ENCODE peak calls at places on chromosomes 16 and 17, in four cellular contexts. A, Q, B and E are unnamed samples.

GRCh38 chr17:29567362-29568330 is 809 bp upstream of the ABHD15 start:
- DNase-seq in A (peak; percentile 25), B (peak; percentile 87), Q (no peak), E (peak; percentile 85)

GRCh38 chr17:10077561-10078299 is 120.7 kb downstream of the GAS7 start:
- DNase-seq in A (no peak), Q (no peak), B (no peak), E (no peak)

GRCh38 chr17:31596382-31597323 is 205.2 kb downstream of the RAB11FIP4 start:
- DNase-seq in Q (peak; percentile 70), B (no peak), A (peak; percentile 98), E (peak; percentile 86)

GRCh38 chr17:78448356-78448993 is 70.0 kb downstream of the PGS1 start:
- DNase-seq in A (no peak), B (no peak), Q (no peak), E (no peak)

GRCh38 chr16:27367463-27368357 is 34.3 kb upstream of the IL21R start:
- DNase-seq in B (peak; percentile 85), A (peak; percentile 63), Q (peak; percentile 87), E (peak; percentile 74)

GRCh38 chr17:38350035-38350434 is 1.6 kb upstream of the SOCS7 start:
- DNase-seq in B (no peak), A (no peak), Q (no peak), E (no peak)

GRCh38 chr16:2205967-2206313 is 686 bp downstream of the MLST8 start:
- DNase-seq in A (no peak), Q (no peak), B (peak; percentile 75), E (no peak)

GRCh38 chr17:72362466-72363335 is 241.9 kb downstream of the SOX9 start:
- DNase-seq in A (peak; percentile 92), Q (no peak), B (no peak), E (peak; percentile 55)

GRCh38 chr16:3022697-3023414 is 886 bp downstream of the HCFC1R1 start:
- DNase-seq in B (no peak), Q (no peak), A (peak; percentile 20), E (no peak)

GRCh38 chr17:49486012-49486641 is 9.0 kb upstream of the NGFR start:
- DNase-seq in B (no peak), A (no peak), Q (no peak), E (no peak)

GRCh38 chr17:44637066-44637465 is 19.2 kb upstream of the MEIOC start:
- DNase-seq in B (no peak), Q (no peak), A (no peak), E (no peak)

GRCh38 chr16:15057755-15058417 is 2.0 kb upstream of the NTAN1 start:
- DNase-seq in B (no peak), Q (no peak), A (no peak), E (no peak)

GRCh38 chr16:5054876-5055865 is 10.6 kb downstream of the C16orf89 start:
- DNase-seq in Q (no peak), A (no peak), B (no peak), E (no peak)

GRCh38 chr17:37240381-37240780 is 135.4 kb upstream of the C17orf78 start:
- DNase-seq in Q (no peak), A (no peak), B (no peak), E (no peak)

GRCh38 chr17:83193336-83194188 is 114.2 kb downstream of the METRNL start:
- DNase-seq in Q (no peak), A (no peak), B (no peak), E (no peak)

GRCh38 chr17:80927791-80928216 is 63.8 kb upstream of the CHMP6 start:
- DNase-seq in A (peak; percentile 11), Q (no peak), B (no peak), E (no peak)

GRCh38 chr16:71439531-71439930 is 2.3 kb downstream of the TLE7 start:
- DNase-seq in A (no peak), Q (no peak), B (no peak), E (no peak)

GRCh38 chr17:81685108-81685507 is 1.3 kb downstream of the HGS start:
- DNase-seq in Q (no peak), A (peak; percentile 87), B (peak; percentile 28), E (no peak)

GRCh38 chr17:55441544-55441943 is 19.9 kb upstream of the MMD start:
- DNase-seq in A (no peak), Q (no peak), B (no peak), E (no peak)

GRCh38 chr16:28546626-28547025 is 7.1 kb upstream of the SGF29 start:
- DNase-seq in A (no peak), Q (no peak), B (no peak), E (no peak)

GRCh38 chr16:28098171-28098958 is 34.9 kb upstream of the GSG1L start:
- DNase-seq in B (no peak), A (no peak), Q (no peak), E (no peak)

GRCh38 chr17:51279183-51279582 is 18.8 kb downstream of the UTP18 start:
- DNase-seq in Q (no peak), A (no peak), B (no peak), E (no peak)

GRCh38 chr17:41121742-41122141 is 2.2 kb downstream of the KRTAP4-12 start:
- DNase-seq in A (no peak), Q (no peak), B (no peak), E (no peak)

GRCh38 chr16:9489823-9490467 is 398.5 kb downstream of the HAPSTR1 start:
- DNase-seq in A (no peak), B (no peak), Q (no peak), E (no peak)

GRCh38 chr17:14198013-14198412 is 38.6 kb downstream of the CDRT15 start:
- DNase-seq in A (no peak), B (peak; percentile 79), Q (no peak), E (no peak)

GRCh38 chr17:38898291-38898679 is 27.1 kb upstream of the LASP1NB start:
- DNase-seq in A (no peak), B (no peak), Q (no peak), E (no peak)

GRCh38 chr17:29292992-29293889 is 707 bp downstream of the NUFIP2 start:
- DNase-seq in A (peak; percentile 34), Q (no peak), B (peak; percentile 67), E (peak; percentile 61)

GRCh38 chr17:37551788-37552187 is 57.4 kb downstream of the SYNRG start:
- DNase-seq in A (peak; percentile 34), B (no peak), Q (no peak), E (no peak)

GRCh38 chr16:64339052-64339770 is 782.7 kb downstream of the CDH11 start:
- DNase-seq in Q (no peak), A (peak; percentile 79), B (no peak), E (no peak)

GRCh38 chr16:49701867-49702494 is 153.9 kb downstream of the ZNF423 start:
- DNase-seq in A (no peak), B (no peak), Q (no peak), E (no peak)

GRCh38 chr16:79380990-79381389 is 219.5 kb downstream of the MAF start:
- DNase-seq in Q (no peak), B (peak; percentile 54), A (no peak), E (no peak)

GRCh38 chr16:50635505-50636392 is 45.4 kb downstream of the SNX20 start:
- DNase-seq in B (peak; percentile 53), A (no peak), Q (no peak), E (peak; percentile 20)

GRCh38 chr16:77557385-77557784 is 122.6 kb upstream of the ADAMTS18 start:
- DNase-seq in A (no peak), B (no peak), Q (no peak), E (no peak)

GRCh38 chr16:13519871-13520270 is 400.1 kb upstream of the ERCC4 start:
- DNase-seq in Q (no peak), B (no peak), A (no peak), E (no peak)

GRCh38 chr16:29816694-29817441 is 916 bp downstream of the PAGR1 start:
- DNase-seq in A (peak; percentile 60), B (peak; percentile 63), Q (no peak), E (peak; percentile 67)

GRCh38 chr16:50238868-50239301 is 27.5 kb upstream of the ADCY7 start:
- DNase-seq in B (no peak), A (no peak), Q (no peak), E (no peak)

GRCh38 chr16:52203096-52203495 is 343.8 kb downstream of the TOX3 start:
- DNase-seq in A (no peak), B (no peak), Q (no peak), E (no peak)

GRCh38 chr16:88705076-88705684 is 1.0 kb downstream of the RNF166 start:
- DNase-seq in Q (no peak), B (no peak), A (peak; percentile 34), E (no peak)

GRCh38 chr17:65595071-65595655 is 33.7 kb upstream of the AXIN2 start:
- DNase-seq in Q (no peak), B (no peak), A (no peak), E (peak; percentile 38)

GRCh38 chr17:65594585-65594940 is 33.1 kb upstream of the AXIN2 start:
- DNase-seq in Q (no peak), B (no peak), A (peak; percentile 34), E (no peak)

GRCh38 chr17:65592131-65592965 is 30.9 kb upstream of the AXIN2 start:
- DNase-seq in B (no peak), A (no peak), Q (no peak), E (no peak)

GRCh38 chr17:65593092-65593869 is 31.8 kb upstream of the AXIN2 start:
- DNase-seq in Q (no peak), A (no peak), B (no peak), E (no peak)

GRCh38 chr17:65593870-65594584 is 32.6 kb upstream of the AXIN2 start:
- DNase-seq in B (no peak), A (peak; percentile 13), Q (no peak), E (no peak)
- TF ChIP-seq SMC3 in B (no peak), A (no peak), Q (no peak), E (no peak)

GRCh38 chr16:24834459-24835335 is 11.1 kb upstream of the SLC5A11 start:
- DNase-seq in B (peak; percentile 39), Q (no peak), A (peak; percentile 49), E (peak; percentile 76)
- TF ChIP-seq SMC3 in B (peak; percentile 49), Q (peak; percentile 34), A (peak; percentile 61), E (peak; percentile 91)

GRCh38 chr17:77419547-77420475 is 279.0 kb downstream of the SEC14L1 start:
- DNase-seq in Q (no peak), A (peak; percentile 80), B (peak; percentile 84), E (no peak)
- TF ChIP-seq SMC3 in Q (no peak), A (no peak), B (peak; percentile 1), E (no peak)

GRCh38 chr17:58533616-58534188 is 19.3 kb upstream of the MTMR4 start:
- DNase-seq in B (no peak), A (no peak), Q (no peak), E (no peak)

GRCh38 chr17:58535431-58535830 is 21.0 kb upstream of the MTMR4 start:
- DNase-seq in Q (no peak), B (no peak), A (peak; percentile 22), E (peak; percentile 45)

GRCh38 chr17:58534331-58534730 is 19.9 kb upstream of the MTMR4 start:
- DNase-seq in B (no peak), A (no peak), Q (no peak), E (no peak)

GRCh38 chr17:58536541-58536940 is 22.1 kb upstream of the MTMR4 start:
- DNase-seq in A (no peak), B (no peak), Q (no peak), E (no peak)

DNA sequence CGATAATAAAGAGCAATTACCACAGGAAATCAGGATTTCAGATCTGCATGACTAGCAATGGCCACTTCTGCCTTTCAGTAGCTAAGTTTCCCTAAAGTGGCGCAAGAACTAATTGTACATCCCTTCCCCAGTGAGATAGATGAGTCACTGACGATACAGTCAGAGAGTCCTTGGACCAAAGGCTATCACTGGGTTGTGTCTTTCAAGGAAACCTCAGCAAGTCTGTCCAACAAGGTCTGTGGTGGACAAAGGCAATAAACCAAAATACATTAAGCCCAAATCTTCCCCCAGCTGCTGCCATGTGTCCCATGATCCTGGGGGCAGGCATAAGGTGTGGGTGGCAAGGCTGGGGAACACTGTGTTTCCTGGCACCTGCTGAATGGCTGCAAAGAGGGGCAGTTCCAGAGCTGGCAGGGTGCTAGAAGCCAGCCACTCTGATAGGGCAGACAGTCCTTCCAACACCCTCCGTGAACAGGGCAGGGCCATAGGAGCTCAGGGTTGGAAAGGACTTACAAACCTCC is 20.5 kb upstream of the MTMR4 start:
- DNase-seq in A (peak; percentile 61), B (no peak), Q (no peak), E (peak; percentile 93)
- TF ChIP-seq SMC3 in A (no peak), B (no peak), Q (no peak), E (no peak)